ENCODE peak calls at places on chromosomes 16 and 17, in six cellular contexts. One of them, this sample, is unnamed.

GRCh38 chr17:43556292-43556691 is 10.2 kb upstream of the ETV4 start:
- DNase-seq in activated CD4-positive, alpha-beta T cell treated with anti-CD3 and anti-CD28 coated beads for 24 hours: no peak
- DNase-seq in HCT116: no peak
- DNase-seq in substantia nigra: no peak
- DNase-seq in NCI-H146: no peak
- DNase-seq in T-cell: no peak
- DNase-seq in this sample: no peak

GRCh38 chr17:41563607-41564006 is 8.3 kb downstream of the KRT9 start:
- DNase-seq in NCI-H146: peak; percentile 34
- DNase-seq in activated CD4-positive, alpha-beta T cell treated with anti-CD3 and anti-CD28 coated beads for 24 hours: no peak
- DNase-seq in T-cell: no peak
- DNase-seq in substantia nigra: no peak
- DNase-seq in HCT116: no peak
- DNase-seq in this sample: no peak

GRCh38 chr16:49632798-49633189 is 223.1 kb downstream of the ZNF423 start:
- DNase-seq in activated CD4-positive, alpha-beta T cell treated with anti-CD3 and anti-CD28 coated beads for 24 hours: no peak
- DNase-seq in HCT116: no peak
- DNase-seq in T-cell: no peak
- DNase-seq in substantia nigra: no peak
- DNase-seq in NCI-H146: no peak
- DNase-seq in this sample: no peak

GRCh38 chr17:41948747-41949460 is 17.7 kb upstream of the CNP start:
- DNase-seq in HCT116: no peak
- DNase-seq in NCI-H146: no peak
- DNase-seq in activated CD4-positive, alpha-beta T cell treated with anti-CD3 and anti-CD28 coated beads for 24 hours: no peak
- DNase-seq in T-cell: no peak
- DNase-seq in substantia nigra: no peak
- DNase-seq in this sample: no peak

GRCh38 chr16:48101069-48101674 is 54.6 kb downstream of the ABCC12 start:
- DNase-seq in substantia nigra: no peak
- DNase-seq in T-cell: no peak
- DNase-seq in NCI-H146: no peak
- DNase-seq in HCT116: no peak
- DNase-seq in activated CD4-positive, alpha-beta T cell treated with anti-CD3 and anti-CD28 coated beads for 24 hours: peak; percentile 43
- DNase-seq in this sample: no peak

GRCh38 chr16:31678649-31679325 is 151.1 kb downstream of the AHSP start:
- DNase-seq in NCI-H146: no peak
- DNase-seq in HCT116: no peak
- DNase-seq in T-cell: no peak
- DNase-seq in activated CD4-positive, alpha-beta T cell treated with anti-CD3 and anti-CD28 coated beads for 24 hours: no peak
- DNase-seq in substantia nigra: no peak
- DNase-seq in this sample: no peak

GRCh38 chr17:78416791-78417530 is 38.5 kb downstream of the PGS1 start:
- DNase-seq in activated CD4-positive, alpha-beta T cell treated with anti-CD3 and anti-CD28 coated beads for 24 hours: no peak
- DNase-seq in HCT116: no peak
- DNase-seq in substantia nigra: no peak
- DNase-seq in T-cell: no peak
- DNase-seq in NCI-H146: no peak
- DNase-seq in this sample: no peak

GRCh38 chr17:75168998-75169397 is 13.8 kb downstream of the SUMO2 start:
- DNase-seq in NCI-H146: no peak
- DNase-seq in substantia nigra: no peak
- DNase-seq in T-cell: no peak
- DNase-seq in activated CD4-positive, alpha-beta T cell treated with anti-CD3 and anti-CD28 coated beads for 24 hours: no peak
- DNase-seq in HCT116: no peak
- DNase-seq in this sample: no peak

GRCh38 chr16:81716478-81717210 is 62.4 kb upstream of the PLCG2 start:
- DNase-seq in HCT116: no peak
- DNase-seq in activated CD4-positive, alpha-beta T cell treated with anti-CD3 and anti-CD28 coated beads for 24 hours: no peak
- DNase-seq in NCI-H146: no peak
- DNase-seq in T-cell: no peak
- DNase-seq in substantia nigra: no peak
- DNase-seq in this sample: peak; percentile 20

GRCh38 chr16:66476328-66477027 is 49.4 kb downstream of the BEAN1 start:
- DNase-seq in activated CD4-positive, alpha-beta T cell treated with anti-CD3 and anti-CD28 coated beads for 24 hours: peak; percentile 38
- DNase-seq in T-cell: peak; percentile 24
- DNase-seq in NCI-H146: peak; percentile 18
- DNase-seq in substantia nigra: no peak
- DNase-seq in HCT116: no peak
- DNase-seq in this sample: peak; percentile 23

GRCh38 chr16:4315185-4316102 is at the start of gene GLIS2:
- DNase-seq in substantia nigra: no peak
- DNase-seq in activated CD4-positive, alpha-beta T cell treated with anti-CD3 and anti-CD28 coated beads for 24 hours: no peak
- DNase-seq in NCI-H146: peak; percentile 93
- DNase-seq in T-cell: no peak
- DNase-seq in HCT116: peak; percentile 28
- DNase-seq in this sample: no peak

GRCh38 chr17:30021708-30022317 is 80.4 kb downstream of the EFCAB5 start:
- DNase-seq in HCT116: peak; percentile 37
- DNase-seq in T-cell: peak; percentile 21
- DNase-seq in NCI-H146: peak; percentile 50
- DNase-seq in substantia nigra: no peak
- DNase-seq in activated CD4-positive, alpha-beta T cell treated with anti-CD3 and anti-CD28 coated beads for 24 hours: no peak
- DNase-seq in this sample: peak; percentile 16

GRCh38 chr16:56116577-56116964 is 74.7 kb upstream of the GNAO1 start:
- DNase-seq in HCT116: no peak
- DNase-seq in substantia nigra: no peak
- DNase-seq in activated CD4-positive, alpha-beta T cell treated with anti-CD3 and anti-CD28 coated beads for 24 hours: no peak
- DNase-seq in NCI-H146: peak; percentile 4
- DNase-seq in T-cell: no peak
- DNase-seq in this sample: no peak

GRCh38 chr16:13935408-13935807 is 15.5 kb downstream of the ERCC4 start:
- DNase-seq in substantia nigra: no peak
- DNase-seq in T-cell: no peak
- DNase-seq in HCT116: no peak
- DNase-seq in activated CD4-positive, alpha-beta T cell treated with anti-CD3 and anti-CD28 coated beads for 24 hours: no peak
- DNase-seq in NCI-H146: no peak
- DNase-seq in this sample: peak; percentile 13

This sample was measured in effector memory CD8-positive, alpha-beta T cell.